ENCODE peak calls at places on chromosomes 3 and 15, in five cellular contexts. X is neural progenitor cell, I is body of pancreas, K is AG09309, S is keratinocyte. V is an unnamed sample.

GRCh38 chr15:28975766-28976179 is 90.0 kb downstream of the APBA2 start:
- DNase-seq in X (peak), I (peak), K (peak), S (no peak), V (no peak)

GRCh38 chr3:196726788-196727675 is 12.6 kb upstream of the PAK2 start:
- DNase-seq in X (no peak), I (no peak), K (no peak), S (no peak), V (no peak)

GRCh38 chr3:58335432-58335947 is 2.8 kb downstream of the PXK start:
- DNase-seq in X (no peak), I (no peak), K (no peak), S (no peak), V (no peak)

GRCh38 chr15:101250331-101250730 is 1.5 kb downstream of the CHSY1 start:
- DNase-seq in X (peak), I (no peak), K (no peak), S (no peak), V (no peak)

GRCh38 chr3:38000965-38001455 is 10.4 kb downstream of the VILL start:
- DNase-seq in X (no peak), I (no peak), K (no peak), S (no peak), V (no peak)

GRCh38 chr3:143337387-143337786 is 217.8 kb downstream of the CHST2 start:
- DNase-seq in X (no peak), I (no peak), K (no peak), S (no peak), V (no peak)

GRCh38 chr3:74591946-74592345 is 22.5 kb downstream of the CNTN3 start:
- DNase-seq in X (no peak), I (no peak), K (no peak), S (no peak), V (no peak)

GRCh38 chr3:131543714-131544113 is 40.9 kb upstream of the MRPL3 start:
- DNase-seq in X (no peak), I (peak), K (peak), S (peak), V (peak)

GRCh38 chr15:29139540-29140459 is 129.8 kb downstream of the NSMCE3 start:
- DNase-seq in X (peak), I (peak), K (no peak), S (no peak), V (no peak)

GRCh38 chr3:61053781-61054496 is 197.3 kb downstream of the FHIT start:
- DNase-seq in X (no peak), I (peak), K (no peak), S (no peak), V (no peak)

GRCh38 chr3:87488725-87489124 is 212.3 kb upstream of the POU1F1 start:
- DNase-seq in X (no peak), I (no peak), K (no peak), S (no peak), V (peak)

GRCh38 chr15:60917469-60918130 is 311.5 kb downstream of the RORA start:
- DNase-seq in X (no peak), I (peak), K (no peak), S (no peak), V (peak)

GRCh38 chr3:171936231-171936841 is 93.2 kb downstream of the TMEM212 start:
- DNase-seq in X (no peak), I (peak), K (peak), S (peak), V (peak)

GRCh38 chr3:193996205-193996604 is 139.7 kb upstream of the HES1 start:
- DNase-seq in X (no peak), I (no peak), K (no peak), S (no peak), V (no peak)

GRCh38 chr3:8983026-8983425 is 19.8 kb upstream of the RAD18 start:
- DNase-seq in X (no peak), I (no peak), K (no peak), S (no peak), V (no peak)

GRCh38 chr15:45715528-45715927 is 80.7 kb downstream of the SQOR start:
- DNase-seq in X (peak), I (no peak), K (no peak), S (no peak), V (no peak)

GRCh38 chr15:85579011-85579701 is 198.8 kb downstream of the AKAP13 start:
- DNase-seq in X (no peak), I (peak), K (no peak), S (no peak), V (no peak)
- H3K4me3 ChIP-seq in X (no peak), I (no peak), K (no peak), S (no peak), V (no peak)

DNA sequence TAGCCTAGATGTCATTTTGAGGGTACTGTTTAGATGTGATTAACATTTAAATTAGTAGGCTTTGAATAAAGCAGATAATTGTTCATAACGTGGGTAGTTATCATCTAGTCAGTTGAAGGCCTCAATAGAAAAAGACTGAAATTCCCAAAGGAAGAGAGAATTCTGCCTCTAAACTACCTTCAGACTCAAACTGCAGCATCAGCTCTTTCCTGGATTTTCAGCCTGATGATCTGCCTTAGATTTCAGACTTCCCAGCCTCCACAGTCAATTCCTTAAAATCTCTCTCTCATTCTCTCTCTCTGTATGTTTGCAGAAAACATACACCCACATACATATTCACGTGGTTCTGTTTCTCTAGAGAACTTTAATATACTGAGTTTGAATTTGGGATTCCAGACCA is 58.0 kb upstream of the MBNL1 start:
- DNase-seq in X (no peak), I (no peak), K (no peak), S (no peak), V (no peak)
- H3K4me3 ChIP-seq in X (no peak), I (no peak), K (no peak), S (no peak), V (no peak)

GRCh38 chr3:46559030-46559704 is 6.9 kb downstream of the LRRC2 start:
- DNase-seq in X (no peak), I (no peak), K (no peak), S (no peak), V (no peak)

GRCh38 chr3:46561511-46561910 is 4.6 kb downstream of the LRRC2 start:
- DNase-seq in X (no peak), I (no peak), K (no peak), S (no peak), V (no peak)

GRCh38 chr3:46557814-46558183 is 8.3 kb downstream of the LRRC2 start:
- DNase-seq in X (no peak), I (no peak), K (no peak), S (no peak), V (no peak)

GRCh38 chr3:46561951-46562350 is 4.2 kb downstream of the LRRC2 start:
- DNase-seq in X (no peak), I (no peak), K (no peak), S (no peak), V (no peak)

DNA sequence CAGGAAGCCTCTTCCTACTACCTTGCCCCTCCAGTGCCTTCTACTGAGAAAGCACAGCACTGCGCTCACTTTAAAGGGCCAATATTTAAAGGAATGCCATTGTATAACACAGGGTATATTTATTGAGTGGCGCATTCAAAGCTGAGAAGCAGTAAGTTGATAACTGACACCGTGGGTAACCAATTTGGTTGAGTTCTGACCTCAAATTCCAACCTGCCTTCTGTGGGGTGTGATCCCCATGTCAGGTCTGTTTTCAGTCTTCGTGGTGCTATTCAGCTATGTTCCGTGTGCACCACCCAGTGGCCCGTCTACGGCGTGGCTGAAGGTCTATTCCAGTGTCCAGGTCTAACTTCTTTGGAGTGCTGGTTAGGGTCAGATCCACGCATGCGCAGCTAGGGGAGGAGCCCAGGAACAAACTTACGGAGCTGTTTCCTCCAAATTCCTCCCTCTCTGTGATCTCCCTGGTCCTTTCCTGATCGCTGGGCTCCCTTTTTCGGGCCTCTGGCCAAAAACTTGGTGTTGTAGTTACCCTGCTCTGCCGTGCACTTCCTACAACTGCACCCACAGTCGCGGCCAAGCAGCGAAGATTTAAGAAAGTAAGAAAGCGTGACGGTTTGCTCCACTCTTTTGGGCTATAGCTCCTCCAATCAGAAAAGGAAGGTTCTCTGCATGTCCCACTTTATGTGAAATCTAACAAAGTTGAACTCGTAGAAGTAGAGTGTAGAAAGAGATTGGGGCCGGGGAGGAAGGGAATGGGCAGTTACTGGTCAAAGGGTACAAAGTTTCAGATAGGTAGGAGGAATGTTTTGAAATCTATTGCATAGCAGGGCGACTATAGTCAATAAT is 7.7 kb downstream of the LRRC2 start:
- DNase-seq in X (peak), I (peak), K (peak), S (peak), V (peak)
- H3K4me3 ChIP-seq in X (peak), I (peak), K (peak), S (peak), V (peak)

DNA sequence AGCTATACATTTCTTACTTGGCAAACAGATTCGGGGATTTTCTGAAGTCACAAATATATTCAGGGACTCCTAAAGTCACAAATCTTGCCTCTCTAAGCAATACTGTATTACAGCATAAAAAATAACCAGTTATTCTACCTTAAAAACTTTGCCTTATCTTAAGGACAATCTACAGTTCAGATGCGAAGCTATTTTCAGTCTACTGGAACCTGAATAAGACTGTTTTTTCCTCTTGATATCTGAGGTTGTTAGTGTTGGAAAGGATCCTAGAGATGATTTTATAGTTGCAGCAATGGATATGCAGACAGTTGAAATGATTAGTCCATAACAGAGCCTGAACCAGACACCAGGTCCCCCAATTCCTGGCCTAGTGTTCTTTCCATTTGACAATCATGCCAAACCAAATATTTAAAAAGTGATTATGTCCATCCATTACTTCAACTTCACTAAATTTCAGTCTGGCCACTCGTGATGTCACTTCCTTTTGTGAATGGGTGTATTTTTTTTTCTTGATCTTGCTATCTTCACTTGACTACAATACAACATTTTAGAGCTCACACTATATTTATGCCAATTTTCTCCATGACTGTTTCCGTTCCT is 1.8 kb downstream of the HDGFL3 start:
- DNase-seq in X (no peak), I (peak), K (peak), S (no peak), V (peak)
- H3K4me3 ChIP-seq in X (peak), I (no peak), K (peak), S (peak), V (peak)

GRCh38 chr3:185216587-185216918 is 37.3 kb downstream of the EHHADH start:
- DNase-seq in X (no peak), I (peak), K (no peak), S (no peak), V (no peak)
- H3K4me3 ChIP-seq in X (no peak), I (peak), K (no peak), S (no peak), V (no peak)

V was measured in skeletal muscle cell.